ENCODE peak calls at places on chromosomes 3 and 15, in eight cellular contexts. T is HCT116, C is MM.1S, L is neural progenitor cell, P is transverse colon, G is brain microvascular endothelial cell, B is psoas muscle, Z is AG04450. D is an unnamed sample.

GRCh38 chr3:149553781-149554451 is 79.4 kb downstream of the TM4SF4 start:
- DNase-seq in T (no peak), C (no peak), L (no peak), P (peak; percentile 19), G (no peak), B (no peak), Z (peak; percentile 88), D (no peak)

GRCh38 chr3:112308151-112308911 is 14.3 kb upstream of the SLC9C1 start:
- DNase-seq in T (no peak), C (no peak), L (peak; percentile 69), P (no peak), G (peak; percentile 54), B (no peak), Z (peak; percentile 26), D (peak; percentile 56)

GRCh38 chr3:45225465-45226205 is 452 bp downstream of the TMEM158 start:
- DNase-seq in T (no peak), C (peak; percentile 54), L (peak; percentile 74), P (no peak), G (no peak), B (peak; percentile 29), Z (no peak), D (peak; percentile 35)

GRCh38 chr3:27324695-27325094 is 44.5 kb downstream of the NEK10 start:
- DNase-seq in T (no peak), C (no peak), L (no peak), P (no peak), G (no peak), B (no peak), Z (no peak), D (no peak)

GRCh38 chr3:194556086-194557056 is 69.6 kb upstream of the ATP13A3 start:
- DNase-seq in T (no peak), C (peak; percentile 28), L (no peak), P (peak; percentile 17), G (no peak), B (no peak), Z (no peak), D (no peak)

GRCh38 chr3:172550347-172550943 is 27.2 kb upstream of the TNFSF10 start:
- DNase-seq in T (peak; percentile 69), C (no peak), L (no peak), P (no peak), G (peak; percentile 92), B (no peak), Z (peak; percentile 89), D (no peak)

GRCh38 chr3:132563409-132564074 is 33.5 kb upstream of the ACKR4 start:
- DNase-seq in T (no peak), C (no peak), L (no peak), P (no peak), G (no peak), B (no peak), Z (no peak), D (no peak)

GRCh38 chr3:64030741-64031140 is 7.4 kb upstream of the PSMD6 start:
- DNase-seq in T (peak; percentile 71), C (peak; percentile 80), L (peak; percentile 85), P (peak; percentile 79), G (peak; percentile 35), B (peak; percentile 67), Z (no peak), D (peak; percentile 87)

GRCh38 chr3:134306334-134306733 is 55.7 kb upstream of the RYK start:
- DNase-seq in T (no peak), C (no peak), L (no peak), P (no peak), G (no peak), B (no peak), Z (no peak), D (no peak)

GRCh38 chr3:175392653-175393052 is 533.5 kb downstream of the NAALADL2 start:
- DNase-seq in T (no peak), C (peak; percentile 27), L (no peak), P (no peak), G (peak; percentile 28), B (no peak), Z (no peak), D (no peak)

GRCh38 chr3:48595526-48596121 is 495 bp upstream of the COL7A1 start:
- DNase-seq in T (no peak), C (no peak), L (peak; percentile 26), P (peak; percentile 48), G (peak; percentile 68), B (peak; percentile 67), Z (peak; percentile 48), D (peak; percentile 38)

DNA sequence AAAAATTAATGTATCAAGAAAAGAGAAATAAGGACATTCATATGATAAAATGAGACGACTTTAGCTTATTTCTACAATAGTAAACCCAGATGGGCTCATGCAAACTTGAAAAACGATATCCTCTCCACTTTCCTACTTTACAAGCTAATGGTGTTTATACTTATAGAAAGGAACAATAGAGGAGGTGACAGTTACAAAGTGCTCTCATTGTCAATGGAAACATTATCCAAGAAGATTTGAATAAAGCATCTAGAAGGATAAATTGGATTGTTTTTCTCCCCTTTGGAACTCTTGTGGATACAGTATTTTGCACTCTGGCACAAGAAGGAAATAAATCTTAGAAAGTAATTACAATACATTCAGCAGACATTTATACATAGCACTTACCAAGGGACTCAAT is 20.2 kb upstream of the CCDC66 start:
- DNase-seq in T (no peak), C (no peak), L (no peak), P (no peak), G (no peak), B (no peak), Z (no peak), D (peak; percentile 99)
- H3K27me3 ChIP-seq in T (peaks cover 36% of the 10 kb centered on the region), C (no peaks in the 10 kb centered on the region), L (no peaks in the 10 kb centered on the region), P (no peaks in the 10 kb centered on the region), G (no peaks in the 10 kb centered on the region), B (no peaks in the 10 kb centered on the region), Z (no peaks in the 10 kb centered on the region), D (peaks cover 64% of the 10 kb centered on the region)

GRCh38 chr15:99098991-99099390 is 5.9 kb upstream of the SYNM start:
- DNase-seq in T (no peak), C (no peak), L (no peak), P (no peak), G (no peak), B (no peak), Z (no peak), D (no peak)
- H3K27me3 ChIP-seq in T (no peaks in the 10 kb centered on the region), C (peaks cover 7% of the 10 kb centered on the region), L (peaks cover 79% of the 10 kb centered on the region), P (peaks cover 39% of the 10 kb centered on the region), G (no peaks in the 10 kb centered on the region), B (no peaks in the 10 kb centered on the region), Z (peaks cover 26% of the 10 kb centered on the region), D (no peaks in the 10 kb centered on the region)

GRCh38 chr3:193375614-193376013 is 2.9 kb downstream of the ATP13A5 start:
- DNase-seq in T (no peak), C (no peak), L (no peak), P (no peak), G (no peak), B (no peak), Z (no peak), D (no peak)
- H3K27me3 ChIP-seq in T (peaks cover 56% of the 10 kb centered on the region), C (no peaks in the 10 kb centered on the region), L (no peaks in the 10 kb centered on the region), P (no peaks in the 10 kb centered on the region), G (no peaks in the 10 kb centered on the region), B (no peaks in the 10 kb centered on the region), Z (no peaks in the 10 kb centered on the region), D (no peaks in the 10 kb centered on the region)

GRCh38 chr15:31226011-31226410 is 100.6 kb upstream of the KLF13 start:
- DNase-seq in T (no peak), C (no peak), L (no peak), P (no peak), G (no peak), B (no peak), Z (no peak), D (no peak)
- H3K27me3 ChIP-seq in T (no peaks in the 10 kb centered on the region), C (no peaks in the 10 kb centered on the region), L (no peaks in the 10 kb centered on the region), P (no peaks in the 10 kb centered on the region), G (peaks cover 15% of the 10 kb centered on the region), B (no peaks in the 10 kb centered on the region), Z (peaks cover 33% of the 10 kb centered on the region), D (no peaks in the 10 kb centered on the region)

DNA sequence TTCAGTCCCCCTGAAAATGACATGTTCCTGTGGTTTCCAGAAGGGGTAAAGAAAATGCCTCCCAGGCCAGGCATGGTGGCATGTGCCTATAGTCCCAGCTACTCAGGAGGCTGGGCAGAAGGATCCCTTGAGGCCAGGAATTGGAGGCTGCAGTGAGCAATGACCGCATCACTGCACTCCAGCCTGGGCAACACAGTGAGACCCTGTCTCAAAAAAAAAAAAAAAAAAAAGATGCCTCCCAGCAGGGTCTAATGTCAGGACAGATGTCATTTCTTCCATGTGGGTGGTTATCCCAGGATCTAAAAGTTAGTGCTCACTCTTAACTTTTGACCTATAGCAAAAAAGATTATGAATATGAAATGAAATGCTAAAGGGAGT is 13.4 kb downstream of the LCMT2 start:
- DNase-seq in T (no peak), C (no peak), L (no peak), P (no peak), G (no peak), B (no peak), Z (no peak), D (no peak)
- H3K27me3 ChIP-seq in T (no peaks in the 10 kb centered on the region), C (no peaks in the 10 kb centered on the region), L (peaks cover 26% of the 10 kb centered on the region), P (peaks cover 9% of the 10 kb centered on the region), G (no peaks in the 10 kb centered on the region), B (no peaks in the 10 kb centered on the region), Z (peaks cover 21% of the 10 kb centered on the region), D (peaks cover 2% of the 10 kb centered on the region)

GRCh38 chr3:71817262-71817661 is 32.3 kb upstream of the PROK2 start:
- DNase-seq in T (no peak), C (no peak), L (peak; percentile 62), P (no peak), G (no peak), B (no peak), Z (no peak), D (peak; percentile 35)
- H3K27me3 ChIP-seq in T (no peaks in the 10 kb centered on the region), C (no peaks in the 10 kb centered on the region), L (no peaks in the 10 kb centered on the region), P (no peaks in the 10 kb centered on the region), G (peaks cover 1% of the 10 kb centered on the region), B (no peaks in the 10 kb centered on the region), Z (peaks cover 4% of the 10 kb centered on the region), D (peaks cover 5% of the 10 kb centered on the region)

DNA sequence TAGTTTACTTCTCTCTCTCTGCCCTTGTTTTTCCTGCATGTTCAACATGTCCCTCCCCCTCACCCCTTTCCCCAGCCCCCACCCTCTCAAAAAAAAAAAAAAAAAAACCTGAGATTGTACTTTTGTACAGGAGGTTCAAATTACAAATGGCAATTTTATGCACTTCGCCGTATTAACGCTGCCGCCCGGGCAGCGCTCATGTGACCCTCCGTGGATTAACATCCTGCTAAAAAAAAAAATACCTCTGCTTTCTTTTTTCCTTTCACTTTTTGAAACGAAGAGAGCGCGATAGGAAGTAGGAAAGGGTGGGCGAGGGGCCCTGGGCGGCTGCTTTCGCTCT is 2.3 kb downstream of the NR2F2 start:
- DNase-seq in T (no peak), C (no peak), L (no peak), P (no peak), G (peak; percentile 0), B (no peak), Z (no peak), D (no peak)
- H3K27me3 ChIP-seq in T (no peaks in the 10 kb centered on the region), C (no peaks in the 10 kb centered on the region), L (peaks cover 59% of the 10 kb centered on the region), P (no peaks in the 10 kb centered on the region), G (no peaks in the 10 kb centered on the region), B (no peaks in the 10 kb centered on the region), Z (no peaks in the 10 kb centered on the region), D (no peaks in the 10 kb centered on the region)

DNA sequence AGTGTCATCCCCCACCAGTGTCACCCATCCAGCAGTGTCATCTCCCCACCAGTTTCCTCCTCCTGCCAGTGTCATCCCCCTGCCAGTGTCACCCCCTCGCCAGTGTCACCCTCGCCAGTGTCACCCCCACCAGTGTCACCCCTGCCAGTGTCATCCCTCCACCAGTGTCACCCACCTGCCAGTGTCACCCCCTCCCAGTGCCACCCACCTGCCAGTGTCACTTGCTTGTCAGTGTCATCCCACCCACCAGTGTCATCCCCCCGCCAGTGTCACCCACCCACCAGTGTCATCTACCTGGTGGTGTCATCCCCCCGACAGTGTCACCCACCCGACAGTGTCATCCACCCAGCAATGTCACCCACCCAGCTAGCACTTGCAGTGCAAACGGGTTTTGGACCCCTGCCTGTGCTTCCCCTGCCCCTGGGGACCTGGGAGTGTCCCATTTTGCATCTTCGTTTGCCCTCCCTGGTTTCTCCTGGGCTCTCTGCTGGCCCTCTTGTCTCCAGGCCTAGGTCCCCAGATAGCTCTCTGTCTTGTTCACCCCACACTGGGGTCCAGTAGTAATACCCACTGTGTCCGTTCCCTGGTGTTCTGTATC is 99.8 kb upstream of the PRR20G start:
- DNase-seq in T (no peak), C (no peak), L (no peak), P (no peak), G (no peak), B (no peak), Z (no peak), D (no peak)
- H3K27me3 ChIP-seq in T (no peaks in the 10 kb centered on the region), C (peaks cover 62% of the 10 kb centered on the region), L (no peaks in the 10 kb centered on the region), P (peaks cover 4% of the 10 kb centered on the region), G (no peaks in the 10 kb centered on the region), B (no peaks in the 10 kb centered on the region), Z (peaks cover 14% of the 10 kb centered on the region), D (no peaks in the 10 kb centered on the region)